ENCODE peak calls at places on chromosomes 5 and 9, in five cellular contexts. Q is esophagus squamous epithelium, B is endodermal cell, S is fibroblast of mammary gland, L is ascending aorta. C is an unnamed sample.

GRCh38 chr5:169695919-169696490 is 58.9 kb downstream of the DOCK2 start:
- DNase-seq in Q (no peak), B (no peak), S (peak; percentile 100), L (no peak), C (peak; percentile 93)

GRCh38 chr5:73214921-73215490 is 42.0 kb downstream of the TMEM174 start:
- DNase-seq in Q (no peak), B (peak; percentile 65), S (no peak), L (no peak), C (no peak)

GRCh38 chr5:98514106-98514665 is 259.3 kb upstream of the RGMB start:
- DNase-seq in Q (no peak), B (no peak), S (peak; percentile 6), L (no peak), C (no peak)

GRCh38 chr5:172110921-172111873 is 76.8 kb downstream of the STK10 start:
- DNase-seq in Q (peak; percentile 38), B (peak; percentile 68), S (peak; percentile 63), L (no peak), C (peak; percentile 85)

GRCh38 chr9:124145903-124146575 is 111.7 kb upstream of the NEK6 start:
- DNase-seq in Q (no peak), B (no peak), S (peak; percentile 58), L (no peak), C (peak; percentile 51)

GRCh38 chr5:32230356-32231099 is 56.4 kb upstream of the GOLPH3 start:
- DNase-seq in Q (no peak), B (no peak), S (no peak), L (no peak), C (no peak)

GRCh38 chr5:108703313-108703712 is 44.4 kb upstream of the FER start:
- DNase-seq in Q (no peak), B (no peak), S (no peak), L (no peak), C (no peak)

GRCh38 chr5:181100121-181101015 is 30.6 kb downstream of the OR2V1 start:
- DNase-seq in Q (no peak), B (peak; percentile 68), S (peak; percentile 25), L (peak; percentile 57), C (no peak)

GRCh38 chr9:107861075-107861474 is 371.5 kb upstream of the KLF4 start:
- DNase-seq in Q (no peak), B (no peak), S (no peak), L (no peak), C (no peak)

GRCh38 chr5:172133359-172134029 is 54.5 kb downstream of the STK10 start:
- DNase-seq in Q (no peak), B (no peak), S (peak; percentile 98), L (peak; percentile 82), C (peak; percentile 95)

GRCh38 chr9:16133556-16134227 is 580.8 kb downstream of the CCDC171 start:
- DNase-seq in Q (no peak), B (peak; percentile 85), S (peak; percentile 67), L (no peak), C (peak; percentile 67)

GRCh38 chr5:132372122-132372521 is 2.6 kb downstream of the SLC22A5 start:
- DNase-seq in Q (no peak), B (no peak), S (no peak), L (no peak), C (no peak)

GRCh38 chr5:402615-403359 is 40.2 kb upstream of the EXOC3 start:
- DNase-seq in Q (no peak), B (no peak), S (no peak), L (no peak), C (no peak)

GRCh38 chr5:172370648-172371248 is 83.6 kb downstream of the SH3PXD2B start:
- DNase-seq in Q (no peak), B (peak; percentile 80), S (peak; percentile 75), L (no peak), C (peak; percentile 83)

GRCh38 chr9:137095664-137096517 is 9.1 kb downstream of the MAN1B1 start:
- DNase-seq in Q (no peak), B (no peak), S (no peak), L (no peak), C (no peak)

GRCh38 chr9:94867842-94868312 is 141.4 kb downstream of the AOPEP start:
- DNase-seq in Q (no peak), B (no peak), S (peak; percentile 98), L (no peak), C (peak; percentile 97)

GRCh38 chr5:171207256-171207866 is 101.7 kb upstream of the TLX3 start:
- DNase-seq in Q (no peak), B (peak; percentile 70), S (peak; percentile 57), L (no peak), C (peak; percentile 67)

GRCh38 chr5:62268239-62268638 is 37.8 kb upstream of the KIF2A start:
- DNase-seq in Q (no peak), B (no peak), S (no peak), L (no peak), C (peak; percentile 48)

GRCh38 chr5:172380992-172381643 is 73.2 kb downstream of the SH3PXD2B start:
- DNase-seq in Q (no peak), B (no peak), S (peak; percentile 31), L (peak; percentile 76), C (peak; percentile 46)

GRCh38 chr5:133741818-133742355 is 129.5 kb upstream of the FSTL4 start:
- DNase-seq in Q (no peak), B (no peak), S (no peak), L (no peak), C (no peak)

GRCh38 chr9:72526901-72527800 is 5.7 kb downstream of the TMC1 start:
- DNase-seq in Q (no peak), B (peak; percentile 89), S (peak; percentile 91), L (peak; percentile 77), C (peak; percentile 96)

GRCh38 chr9:84966876-84967830 is 297.6 kb downstream of the NTRK2 start:
- DNase-seq in Q (no peak), B (peak; percentile 93), S (no peak), L (no peak), C (no peak)

DNA sequence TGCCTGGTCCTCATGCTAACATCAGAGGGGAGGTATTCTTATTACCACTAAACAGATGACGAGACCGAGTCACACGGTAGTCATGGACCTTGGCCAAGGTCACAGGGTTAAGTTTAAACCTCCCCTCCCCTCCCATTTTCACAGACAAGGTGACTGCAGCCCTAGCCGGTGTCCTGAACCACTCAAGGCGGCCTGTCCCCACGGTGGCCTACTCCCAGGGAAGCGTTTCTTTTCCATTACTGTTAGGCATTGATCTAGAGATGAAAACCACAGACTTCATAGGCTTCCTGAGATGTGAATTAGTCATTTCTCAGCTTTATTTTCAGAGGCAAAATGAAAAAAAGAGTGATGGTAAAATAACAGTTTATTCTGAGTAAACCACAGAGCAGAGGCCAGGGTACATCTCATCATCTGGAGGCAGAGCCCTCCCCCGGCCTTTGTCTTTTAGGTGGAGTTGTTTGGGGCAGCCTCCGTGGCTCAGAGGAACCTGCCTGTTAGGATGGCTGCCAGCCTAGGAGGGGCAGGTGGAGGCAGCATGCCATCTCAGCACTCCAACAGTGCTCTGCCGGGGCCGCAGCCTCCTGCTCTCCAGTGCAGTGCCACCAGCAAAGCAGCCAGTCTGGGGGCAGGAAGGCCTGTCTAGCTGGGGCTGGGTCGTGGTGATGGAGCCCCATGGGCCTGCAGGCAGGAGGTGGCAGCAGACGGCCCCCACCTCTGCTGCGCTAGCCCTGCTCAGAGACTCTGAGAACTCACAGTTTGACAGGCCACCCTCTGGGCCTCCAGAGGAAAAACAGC is 71.2 kb downstream of the RAPGEF1 start:
- DNase-seq in Q (no peak), B (peak; percentile 63), S (peak; percentile 84), L (peak; percentile 66), C (no peak)
- H3K4me3 ChIP-seq in Q (peak overlapping the region; percentile 17), B (no peak overlapping the region), S (no peak overlapping the region), L (no peak overlapping the region), C (no peak overlapping the region)

GRCh38 chr5:115372121-115372520 is 75.7 kb upstream of the CCDC112 start:
- DNase-seq in Q (no peak), B (no peak), S (peak; percentile 20), L (no peak), C (peak; percentile 49)

GRCh38 chr5:115363879-115364278 is 67.4 kb upstream of the CCDC112 start:
- DNase-seq in Q (no peak), B (no peak), S (no peak), L (no peak), C (no peak)

GRCh38 chr5:115369430-115370144 is 73.1 kb upstream of the CCDC112 start:
- DNase-seq in Q (no peak), B (peak; percentile 68), S (no peak), L (no peak), C (no peak)

DNA sequence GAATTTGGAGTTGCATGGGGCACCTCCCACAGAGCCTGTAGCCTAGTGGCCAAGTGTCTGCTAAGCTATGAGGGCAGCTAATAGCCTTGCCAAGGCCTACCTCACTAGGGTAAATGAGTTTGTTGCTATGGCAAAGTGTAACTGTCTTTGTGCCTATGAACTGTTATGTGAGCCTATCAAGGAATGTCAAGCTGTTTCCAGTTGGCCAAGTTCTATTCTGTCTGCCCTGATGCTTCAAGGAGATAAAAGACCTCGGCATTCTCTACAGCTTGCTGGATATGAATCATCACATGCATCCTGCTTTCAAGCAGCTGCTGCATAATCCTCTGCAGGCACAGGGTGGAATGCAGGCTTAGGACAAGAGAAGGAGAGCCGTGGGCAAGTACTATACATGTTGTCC is 69.8 kb upstream of the CCDC112 start:
- DNase-seq in Q (no peak), B (no peak), S (peak; percentile 88), L (no peak), C (peak; percentile 94)
- TF ChIP-seq CTCF in Q (no peak), B (no peak), S (peak; percentile 9), L (no peak), C (peak; percentile 3)

GRCh38 chr5:139670369-139671095 is 22.4 kb downstream of the CXXC5 start:
- DNase-seq in Q (no peak), B (no peak), S (no peak), L (no peak), C (no peak)

GRCh38 chr5:139668924-139669680 is 21.0 kb downstream of the CXXC5 start:
- DNase-seq in Q (no peak), B (no peak), S (no peak), L (no peak), C (no peak)

GRCh38 chr5:139669681-139670368 is 21.7 kb downstream of the CXXC5 start:
- DNase-seq in Q (no peak), B (peak; percentile 59), S (no peak), L (no peak), C (no peak)

GRCh38 chr5:139668064-139668880 is 20.1 kb downstream of the CXXC5 start:
- DNase-seq in Q (no peak), B (peak; percentile 83), S (peak; percentile 39), L (no peak), C (peak; percentile 52)

GRCh38 chr5:139671096-139671841 is 23.1 kb downstream of the CXXC5 start:
- DNase-seq in Q (no peak), B (no peak), S (no peak), L (no peak), C (peak; percentile 43)
- H3K4me3 ChIP-seq in Q (peak overlapping the region; percentile 29), B (no peak overlapping the region), S (no peak overlapping the region), L (no peak overlapping the region), C (no peak overlapping the region)

GRCh38 chr9:1599961-1600360 is 415.2 kb upstream of the SMARCA2 start:
- DNase-seq in Q (no peak), B (no peak), S (no peak), L (no peak), C (no peak)

GRCh38 chr9:1606253-1606652 is 408.9 kb upstream of the SMARCA2 start:
- DNase-seq in Q (no peak), B (no peak), S (no peak), L (no peak), C (no peak)

DNA sequence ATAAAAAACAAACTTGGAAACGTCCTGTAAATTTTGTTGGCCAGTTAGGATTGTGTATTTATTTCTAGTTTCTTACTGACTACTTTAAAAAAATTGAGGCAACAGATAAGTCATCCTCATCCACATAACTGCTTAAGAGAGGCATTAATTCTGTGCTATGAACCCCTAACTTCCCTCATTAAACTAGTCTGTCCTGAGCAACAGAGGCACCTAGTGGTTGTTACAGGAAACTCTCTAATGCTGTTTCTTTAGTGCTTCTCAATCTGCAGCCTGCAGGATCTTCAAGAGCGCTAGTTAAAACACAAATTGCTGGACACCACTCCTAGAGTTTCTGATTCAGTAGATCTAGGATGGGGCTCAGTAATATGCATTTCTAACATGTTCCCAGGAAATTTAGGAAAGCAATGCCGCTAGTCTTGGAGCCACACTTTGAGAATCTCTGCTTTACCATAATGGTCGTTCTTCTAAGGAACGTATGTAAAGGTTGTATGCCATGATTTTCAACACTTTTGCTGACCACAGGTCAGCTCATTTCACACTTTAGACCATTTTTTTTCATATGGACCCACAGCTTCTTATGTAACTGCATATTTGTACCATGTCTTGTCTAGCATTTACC is 410.1 kb upstream of the SMARCA2 start:
- DNase-seq in Q (no peak), B (peak; percentile 41), S (peak; percentile 45), L (no peak), C (peak; percentile 27)
- TF ChIP-seq CTCF in Q (no peak), B (peak; percentile 84), S (peak; percentile 59), L (no peak), C (peak; percentile 30)